ENCODE peak calls at places on chromosome 11, in ten cellular contexts. P is heart right ventricle; J is pancreas; V is uterus; N is thoracic aorta; O is endodermal cell; C is ovary; K is psoas muscle; D is stomach; U is CD4-positive, CD25-positive, alpha-beta regulatory T cell. Q is an unnamed sample.
A peak's percentile ranks its signal among the peaks of the same experiment; 100 is the strongest.

GRCh38 chr11:111846640-111847039 is 24.7 kb downstream of the ALG9 start:
- DNase-seq in C (no peak), V (peak; percentile 21), J (no peak), K (no peak), D (no peak), O (peak; percentile 46), U (no peak), P (no peak), N (no peak), Q (no peak)

GRCh38 chr11:15114501-15115475 is at the start of gene INSC:
- DNase-seq in V (no peak), U (no peak), K (no peak), J (peak; percentile 62), D (no peak), P (peak; percentile 31), N (no peak), O (peak; percentile 75), C (no peak), Q (no peak)

GRCh38 chr11:39641749-39642148 is 1817.7 kb downstream of the LRRC4C start:
- DNase-seq in O (no peak), K (no peak), D (no peak), U (no peak), N (no peak), V (no peak), J (no peak), C (no peak), P (no peak), Q (no peak)

GRCh38 chr11:124207102-124207792 is 24.1 kb downstream of the OR10D3 start:
- DNase-seq in C (no peak), J (no peak), N (no peak), U (no peak), D (no peak), K (no peak), P (no peak), O (no peak), V (no peak), Q (no peak)

GRCh38 chr11:13343931-13344717 is 66.5 kb downstream of the BMAL1 start:
- DNase-seq in U (peak; percentile 82), J (peak; percentile 66), C (peak; percentile 70), O (peak; percentile 91), V (peak; percentile 64), K (peak; percentile 70), D (peak; percentile 81), N (peak; percentile 33), P (peak; percentile 20), Q (peak; percentile 80)

GRCh38 chr11:119363081-119363861 is 16.8 kb upstream of the MFRP start:
- DNase-seq in V (peak; percentile 32), U (no peak), P (no peak), O (peak; percentile 66), C (peak; percentile 43), N (no peak), K (no peak), D (no peak), J (peak; percentile 69), Q (no peak)

GRCh38 chr11:70111269-70112016 is 33.3 kb downstream of the ANO1 start:
- DNase-seq in J (no peak), U (no peak), P (peak; percentile 80), V (no peak), N (no peak), O (peak; percentile 77), D (peak; percentile 39), K (peak; percentile 89), C (peak; percentile 34), Q (no peak)

GRCh38 chr11:112392860-112393259 is 132.2 kb upstream of the PLET1 start:
- DNase-seq in V (no peak), K (no peak), D (no peak), O (no peak), P (no peak), N (no peak), C (no peak), J (no peak), U (no peak), Q (no peak)

GRCh38 chr11:76236092-76237026 is 30.1 kb upstream of the WNT11 start:
- DNase-seq in J (no peak), D (peak; percentile 51), U (peak; percentile 22), O (peak; percentile 90), V (no peak), N (peak; percentile 28), P (peak; percentile 69), K (no peak), C (no peak), Q (peak; percentile 74)

GRCh38 chr11:130077671-130078468 is 8.2 kb downstream of the APLP2 start:
- DNase-seq in P (no peak), D (no peak), U (no peak), O (no peak), V (no peak), J (no peak), N (no peak), K (no peak), C (no peak), Q (no peak)

GRCh38 chr11:91124363-91124762 is 901.5 kb upstream of the CHORDC1 start:
- DNase-seq in P (no peak), V (no peak), O (no peak), N (no peak), U (no peak), J (no peak), K (no peak), C (no peak), D (no peak), Q (no peak)

GRCh38 chr11:128603003-128603715 is 15.8 kb upstream of the ETS1 start:
- DNase-seq in C (no peak), V (no peak), J (no peak), D (no peak), N (no peak), K (no peak), O (peak; percentile 24), P (no peak), U (peak; percentile 59), Q (no peak)

GRCh38 chr11:128608732-128609131 is 21.4 kb upstream of the ETS1 start:
- DNase-seq in O (no peak), P (no peak), C (no peak), D (no peak), K (no peak), V (no peak), U (peak; percentile 52), N (no peak), J (no peak), Q (no peak)

GRCh38 chr11:128603752-128604472 is 16.6 kb upstream of the ETS1 start:
- DNase-seq in K (no peak), O (no peak), N (no peak), D (no peak), V (no peak), C (no peak), U (peak; percentile 18), P (no peak), J (no peak), Q (no peak)

GRCh38 chr11:128607819-128608218 is 20.5 kb upstream of the ETS1 start:
- DNase-seq in U (no peak), C (no peak), O (peak; percentile 46), K (no peak), D (peak; percentile 78), J (no peak), N (no peak), V (no peak), P (no peak), Q (no peak)

DNA sequence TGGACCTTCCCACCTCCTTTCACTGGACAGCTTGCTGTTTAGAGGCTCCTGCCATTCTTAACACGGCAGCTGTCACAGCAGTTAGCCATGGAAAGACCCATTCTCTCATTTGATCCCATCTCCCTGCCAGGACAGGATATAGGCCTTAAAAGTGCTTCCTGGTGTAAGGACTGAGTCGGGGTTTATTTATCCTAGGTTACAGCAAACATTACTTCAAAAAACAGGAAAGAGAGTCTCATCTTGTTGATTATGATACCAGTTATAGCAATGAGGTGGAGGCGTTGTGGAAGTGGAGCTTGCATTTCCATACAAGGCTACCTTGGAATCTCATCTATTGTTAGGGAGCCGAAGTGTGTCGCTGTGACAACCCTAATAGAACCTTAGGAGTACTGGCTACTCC is 17.4 kb upstream of the ETS1 start:
- DNase-seq in V (no peak), O (no peak), P (no peak), U (no peak), N (no peak), K (no peak), C (no peak), D (no peak), J (no peak), Q (no peak)
- H3K27me3 ChIP-seq in V (no peaks in the 10 kb centered on the region), O (no peaks in the 10 kb centered on the region), P (no peaks in the 10 kb centered on the region), U (no peaks in the 10 kb centered on the region), N (no peaks in the 10 kb centered on the region), K (no peaks in the 10 kb centered on the region), C (no peaks in the 10 kb centered on the region), D (no peaks in the 10 kb centered on the region), J (no peaks in the 10 kb centered on the region), Q (no peaks in the 10 kb centered on the region)

DNA sequence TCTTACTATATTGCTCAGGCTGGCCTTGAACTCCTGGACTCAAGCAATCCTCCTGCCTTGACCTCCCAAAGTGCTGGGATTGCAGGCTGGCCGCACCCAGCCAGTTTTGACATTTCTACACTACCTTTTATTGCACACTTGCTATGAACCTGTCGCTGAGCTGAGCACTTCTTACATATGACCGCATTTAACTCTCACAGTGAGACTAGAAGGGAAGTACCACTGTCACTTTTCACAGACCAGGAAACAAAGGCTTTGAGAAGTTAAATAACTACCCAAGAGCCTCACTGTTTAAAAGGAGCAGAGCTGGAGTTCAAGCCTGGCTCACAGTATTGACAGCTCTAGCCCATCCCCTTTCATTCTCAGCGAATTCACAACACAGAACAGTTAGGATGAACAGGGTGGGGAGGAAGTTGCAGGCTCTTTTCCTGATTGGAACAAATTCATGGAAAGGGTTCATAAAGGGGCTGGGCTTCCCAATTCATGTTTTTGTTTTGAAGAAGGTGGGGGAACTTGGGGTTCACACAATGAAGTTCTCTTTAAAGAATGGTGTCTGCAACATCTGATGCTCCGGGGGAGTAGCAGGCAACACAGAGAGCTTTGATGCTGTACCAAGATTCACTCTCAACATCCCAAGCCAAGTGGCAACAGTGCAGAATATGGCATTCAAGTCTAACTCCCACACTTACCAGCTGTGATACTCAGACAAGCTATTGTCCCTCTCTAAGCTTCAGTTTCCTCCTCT is 17.1 kb downstream of the SCGB1A1 start:
- DNase-seq in N (no peak), O (no peak), V (no peak), C (no peak), P (no peak), J (no peak), K (no peak), D (no peak), U (peak; percentile 17), Q (peak; percentile 87)
- H3K4me1 ChIP-seq in N (peaks cover 23% of the 10 kb centered on the region), O (no peaks in the 10 kb centered on the region), V (peaks cover 10% of the 10 kb centered on the region), C (peaks cover 20% of the 10 kb centered on the region), P (peaks cover 46% of the 10 kb centered on the region), J (peaks cover 22% of the 10 kb centered on the region), K (no peaks in the 10 kb centered on the region), D (peaks cover 22% of the 10 kb centered on the region), U (no peaks in the 10 kb centered on the region), Q (peaks cover 46% of the 10 kb centered on the region)

GRCh38 chr11:66259976-66260375 is 8.5 kb upstream of the RAB1B start:
- DNase-seq in N (no peak), D (no peak), J (no peak), V (no peak), C (no peak), K (no peak), P (no peak), O (no peak), U (no peak), Q (no peak)
- H3K27me3 ChIP-seq in N (no peaks in the 10 kb centered on the region), D (peaks cover 11% of the 10 kb centered on the region), J (no peaks in the 10 kb centered on the region), V (no peaks in the 10 kb centered on the region), C (no peaks in the 10 kb centered on the region), K (no peaks in the 10 kb centered on the region), P (no peaks in the 10 kb centered on the region), O (no peaks in the 10 kb centered on the region), U (no peaks in the 10 kb centered on the region), Q (no peaks in the 10 kb centered on the region)

GRCh38 chr11:27445625-27446024 is 27.0 kb downstream of the LGR4 start:
- DNase-seq in V (no peak), N (no peak), C (no peak), U (no peak), K (no peak), P (no peak), J (no peak), D (no peak), O (no peak), Q (no peak)
- H3K4me1 ChIP-seq in V (no peaks in the 10 kb centered on the region), N (peaks cover 8% of the 10 kb centered on the region), C (peaks cover 1% of the 10 kb centered on the region), U (no peaks in the 10 kb centered on the region), K (peaks cover 5% of the 10 kb centered on the region), P (peaks cover 6% of the 10 kb centered on the region), J (peaks cover 24% of the 10 kb centered on the region), D (peaks cover 7% of the 10 kb centered on the region), O (peaks cover 5% of the 10 kb centered on the region), Q (peaks cover 3% of the 10 kb centered on the region)

GRCh38 chr11:34576331-34576730 is 44.6 kb upstream of the EHF start:
- DNase-seq in C (no peak), D (no peak), J (no peak), K (no peak), U (no peak), V (no peak), O (no peak), N (no peak), P (no peak), Q (no peak)
- H3K27me3 ChIP-seq in C (no peaks in the 10 kb centered on the region), D (peaks cover 29% of the 10 kb centered on the region), J (no peaks in the 10 kb centered on the region), K (peaks cover 27% of the 10 kb centered on the region), U (peaks cover 28% of the 10 kb centered on the region), V (no peaks in the 10 kb centered on the region), O (peaks cover 26% of the 10 kb centered on the region), N (no peaks in the 10 kb centered on the region), P (peaks cover 63% of the 10 kb centered on the region), Q (no peaks in the 10 kb centered on the region)